ENCODE peak calls at places on chromosomes 12 and 14, in eight cellular contexts. H, C, I, V, E, N, A and F are unnamed samples.

GRCh38 chr12:19910681-19911080 is 457.7 kb upstream of the PDE3A start:
- DNase-seq in V (no peak), C (no peak), H (no peak), N (no peak), E (no peak), A (no peak), I (no peak), F (no peak)

GRCh38 chr12:6276936-6277615 is 33.4 kb upstream of the PLEKHG6 start:
- DNase-seq in A (no peak), V (peak), E (no peak), N (no peak), C (no peak), H (no peak), I (no peak), F (peak)

GRCh38 chr14:100271247-100271939 is 32.4 kb downstream of the YY1 start:
- DNase-seq in E (peak), I (no peak), N (peak), A (peak), H (no peak), V (no peak), C (peak), F (peak)

GRCh38 chr14:54025661-54026060 is 69.0 kb upstream of the BMP4 start:
- DNase-seq in A (peak), E (peak), C (peak), I (no peak), V (no peak), H (peak), N (peak), F (peak)

GRCh38 chr12:100899301-100899700 is 104.7 kb downstream of the ANO4 start:
- DNase-seq in E (no peak), C (no peak), V (no peak), I (no peak), A (no peak), H (no peak), N (no peak), F (no peak)

GRCh38 chr12:34347367-34347766 is 325.1 kb downstream of the ALG10 start:
- DNase-seq in C (no peak), H (peak), N (no peak), E (no peak), I (no peak), A (no peak), V (no peak), F (no peak)

GRCh38 chr12:65464930-65465329 is 186.4 kb downstream of the MSRB3 start:
- DNase-seq in C (peak), V (no peak), N (peak), E (peak), H (peak), I (peak), A (peak), F (peak)

GRCh38 chr14:50008562-50009355 is 107.6 kb downstream of the VCPKMT start:
- DNase-seq in E (no peak), I (no peak), C (peak), A (no peak), H (peak), N (no peak), V (no peak), F (peak)

GRCh38 chr12:116887897-116888296 is 6.7 kb upstream of the HRK start:
- DNase-seq in I (no peak), H (no peak), N (no peak), V (no peak), C (no peak), A (no peak), E (no peak), F (no peak)

GRCh38 chr14:94380225-94381148 is 7.9 kb downstream of the SERPINA1 start:
- DNase-seq in N (no peak), H (no peak), C (no peak), V (no peak), A (no peak), I (no peak), E (no peak), F (no peak)

DNA sequence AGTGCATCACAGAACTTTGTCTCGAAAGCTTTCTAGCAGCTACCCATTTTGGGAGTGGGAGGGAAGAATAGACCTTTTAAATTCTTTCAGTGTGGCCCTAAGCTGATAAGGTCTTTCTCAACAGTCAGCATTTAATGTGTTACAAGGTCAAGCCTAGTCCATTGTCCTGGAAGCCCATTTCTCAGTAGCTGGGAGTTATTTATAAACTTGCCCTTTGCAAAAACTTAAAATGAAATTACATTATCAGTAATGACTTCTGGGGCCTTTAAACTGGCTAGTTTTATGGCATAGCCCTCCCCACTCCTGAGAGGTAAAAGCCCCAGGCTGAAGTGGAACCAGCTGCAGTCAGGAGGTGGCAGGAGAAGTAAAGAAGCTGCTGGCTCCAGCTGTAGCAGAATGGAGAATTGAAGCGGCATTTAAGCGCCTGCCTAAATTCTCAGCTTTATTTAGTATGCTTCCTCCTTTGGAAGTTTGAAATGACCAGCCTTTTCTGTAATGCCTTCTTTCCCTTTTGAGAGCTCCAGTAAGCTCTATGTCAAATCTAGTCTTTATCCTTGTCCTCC is 12.4 kb downstream of the COPZ1 start:
- DNase-seq in N (no peak), C (no peak), A (no peak), E (peak), H (no peak), I (no peak), V (no peak), F (no peak)
- TF ChIP-seq CTCF in N (peak), C (peak), A (no peak), E (peak), H (no peak), I (peak), V (no peak), F (no peak)

GRCh38 chr12:71441350-71441748 is 1.8 kb downstream of the LGR5 start:
- DNase-seq in H (no peak), C (no peak), I (no peak), E (no peak), V (no peak), A (no peak), N (no peak), F (no peak)

GRCh38 chr12:71439613-71440392 is at the start of gene LGR5:
- DNase-seq in C (peak), E (peak), H (no peak), I (no peak), N (peak), A (peak), V (no peak), F (no peak)

GRCh38 chr12:71440393-71441349 is 1.1 kb downstream of the LGR5 start:
- DNase-seq in E (no peak), H (no peak), I (no peak), C (peak), V (peak), N (no peak), A (peak), F (no peak)

GRCh38 chr12:71441836-71442566 is 2.4 kb downstream of the LGR5 start:
- DNase-seq in V (no peak), H (no peak), E (no peak), N (no peak), A (no peak), C (no peak), I (no peak), F (no peak)

GRCh38 chr12:71442567-71442931 is 3.0 kb downstream of the LGR5 start:
- DNase-seq in V (no peak), H (no peak), C (no peak), I (no peak), N (no peak), A (no peak), E (no peak), F (no peak)
- TF ChIP-seq CTCF in V (no peak), H (no peak), C (no peak), I (no peak), N (no peak), A (no peak), E (no peak), F (no peak)

GRCh38 chr12:95848575-95849388 is 10.0 kb upstream of the SNRPF start:
- DNase-seq in A (peak), H (peak), E (peak), I (no peak), N (peak), C (peak), V (no peak), F (peak)
- TF ChIP-seq CTCF in A (peak), H (peak), E (peak), I (peak), N (peak), C (peak), V (peak), F (peak)

GRCh38 chr12:9707864-9708808 is 24.8 kb downstream of the CLECL1 start:
- DNase-seq in V (no peak), A (peak), E (peak), H (peak), N (peak), C (peak), I (peak), F (peak)

GRCh38 chr12:9707356-9707755 is 25.5 kb downstream of the CLECL1 start:
- DNase-seq in A (no peak), N (no peak), C (no peak), V (no peak), E (no peak), H (no peak), I (no peak), F (no peak)

GRCh38 chr12:9708853-9709252 is 24.0 kb downstream of the CLECL1 start:
- DNase-seq in C (no peak), I (no peak), N (no peak), V (no peak), A (no peak), E (no peak), H (no peak), F (no peak)

GRCh38 chr12:9711664-9712063 is 21.2 kb downstream of the CLECL1 start:
- DNase-seq in I (no peak), A (no peak), V (no peak), C (peak), E (no peak), N (no peak), H (no peak), F (no peak)

GRCh38 chr12:9710584-9711375 is 22.1 kb downstream of the CLECL1 start:
- DNase-seq in I (no peak), N (no peak), V (no peak), H (no peak), A (no peak), E (no peak), C (no peak), F (no peak)
- TF ChIP-seq CTCF in I (no peak), N (no peak), V (no peak), H (no peak), A (no peak), E (no peak), C (no peak), F (no peak)

GRCh38 chr12:103705098-103705497 is 118.0 kb downstream of the STAB2 start:
- DNase-seq in V (no peak), E (no peak), H (no peak), N (no peak), A (no peak), I (no peak), C (no peak), F (no peak)

DNA sequence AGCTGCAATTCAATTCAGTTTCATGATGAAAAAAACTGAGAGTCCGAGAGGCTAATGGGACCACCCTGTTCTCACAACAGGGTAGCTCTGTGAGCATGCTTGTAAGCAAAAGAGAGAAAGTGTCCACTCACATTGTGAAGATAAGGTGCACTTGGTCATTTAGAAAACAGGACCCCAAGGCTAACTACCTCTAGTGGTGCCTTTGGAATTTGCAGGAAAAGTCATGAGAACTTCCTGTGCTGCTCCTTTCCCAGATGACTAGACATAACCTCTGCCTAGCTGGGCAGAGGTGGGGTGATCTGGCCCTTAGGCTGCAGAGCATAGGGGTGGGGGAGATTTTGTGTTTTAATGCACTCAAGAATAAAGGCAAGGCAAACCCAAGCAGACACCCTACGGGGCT is 118.9 kb downstream of the STAB2 start:
- DNase-seq in C (no peak), V (no peak), E (no peak), A (no peak), H (no peak), I (no peak), N (no peak), F (peak)
- TF ChIP-seq CTCF in C (peak), V (no peak), E (no peak), A (peak), H (no peak), I (no peak), N (no peak), F (peak)

GRCh38 chr14:64718762-64719161 is 14.5 kb downstream of the PLEKHG3 start:
- DNase-seq in E (no peak), C (no peak), I (no peak), H (no peak), V (no peak), N (no peak), A (no peak), F (no peak)

GRCh38 chr14:64719601-64720000 is 15.4 kb downstream of the PLEKHG3 start:
- DNase-seq in A (no peak), N (no peak), V (no peak), C (no peak), E (no peak), H (no peak), I (no peak), F (no peak)

GRCh38 chr14:64721899-64722298 is 17.7 kb downstream of the PLEKHG3 start:
- DNase-seq in E (no peak), V (peak), A (no peak), C (no peak), N (no peak), H (no peak), I (no peak), F (no peak)

GRCh38 chr14:64721391-64721791 is 17.2 kb downstream of the PLEKHG3 start:
- DNase-seq in C (peak), N (peak), V (peak), H (no peak), A (peak), I (no peak), E (peak), F (no peak)

DNA sequence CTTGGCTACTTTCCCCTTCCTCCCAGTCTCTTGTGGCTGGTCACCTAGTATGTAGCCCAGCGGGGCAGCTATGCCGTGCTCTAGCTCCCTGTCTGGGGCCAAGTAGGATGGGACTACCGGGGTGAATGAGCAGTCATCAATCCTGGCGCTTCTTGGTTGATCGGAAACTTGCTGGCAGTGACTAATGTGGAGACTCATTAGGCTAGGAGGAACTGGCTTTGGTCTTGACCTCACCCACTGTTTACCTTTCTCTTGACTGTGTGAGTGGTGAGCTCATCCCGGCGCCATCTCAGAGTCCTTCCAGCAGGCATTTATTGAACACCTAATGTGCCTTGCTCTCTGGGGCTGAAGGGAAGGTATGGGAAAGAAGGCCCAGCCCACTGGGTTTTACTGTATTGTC is 16.0 kb downstream of the PLEKHG3 start:
- DNase-seq in A (no peak), C (peak), V (peak), E (peak), N (peak), I (peak), H (peak), F (peak)
- TF ChIP-seq CTCF in A (no peak), C (no peak), V (no peak), E (no peak), N (no peak), I (no peak), H (no peak), F (no peak)

DNA sequence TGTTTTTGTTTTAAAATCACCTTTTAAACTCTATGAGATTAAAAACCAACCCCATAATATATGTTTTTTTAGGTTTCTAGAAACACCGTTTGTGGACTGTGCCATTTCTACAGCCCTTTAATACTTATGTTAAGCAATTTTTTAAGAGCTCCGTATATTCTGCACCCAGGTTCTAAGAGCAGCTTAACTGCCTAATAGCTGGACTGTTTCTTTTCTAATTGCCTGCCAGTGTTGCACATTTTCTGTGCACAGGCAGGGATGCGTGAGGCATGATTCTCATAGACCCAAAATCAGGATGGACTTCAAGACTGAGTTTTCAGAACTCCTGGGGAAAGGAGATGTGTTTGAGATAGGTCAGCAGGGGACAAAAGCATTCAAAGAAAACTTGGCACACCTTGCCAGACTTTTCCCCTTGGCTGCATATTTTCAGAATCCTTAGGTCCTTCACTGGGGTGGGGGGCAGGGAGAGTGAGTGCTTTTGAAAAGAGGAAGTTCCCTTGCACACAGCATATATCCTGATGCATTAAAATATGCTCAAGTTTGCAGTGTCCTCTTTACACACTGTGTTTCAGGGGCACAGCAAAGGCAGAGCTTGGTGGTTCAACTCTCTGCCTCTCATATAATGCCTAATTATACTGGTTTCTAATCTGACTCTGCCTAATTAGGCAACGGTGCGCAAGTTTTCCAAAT is 27.9 kb downstream of the TMEM30B start:
- DNase-seq in A (no peak), C (no peak), H (no peak), I (no peak), E (no peak), N (no peak), V (no peak), F (no peak)
- TF ChIP-seq CTCF in A (no peak), C (no peak), H (peak), I (no peak), E (no peak), N (no peak), V (no peak), F (no peak)

GRCh38 chr12:128586630-128587029 is 237.1 kb downstream of the SLC15A4 start:
- DNase-seq in C (no peak), N (no peak), A (no peak), E (no peak), I (no peak), H (no peak), V (no peak), F (no peak)

GRCh38 chr12:128578045-128578444 is 245.7 kb downstream of the SLC15A4 start:
- DNase-seq in C (no peak), V (no peak), I (no peak), H (no peak), E (no peak), N (no peak), A (no peak), F (no peak)

GRCh38 chr12:128587918-128588317 is 235.8 kb downstream of the SLC15A4 start:
- DNase-seq in H (no peak), E (no peak), N (no peak), V (no peak), C (no peak), A (no peak), I (no peak), F (no peak)

GRCh38 chr12:128583453-128583852 is 240.3 kb downstream of the SLC15A4 start:
- DNase-seq in I (no peak), V (no peak), N (no peak), C (no peak), A (no peak), E (no peak), H (no peak), F (no peak)
- TF ChIP-seq CTCF in I (no peak), V (no peak), N (no peak), C (no peak), A (no peak), E (no peak), H (no peak), F (no peak)